ENCODE peak calls at places on chromosomes 5 and 9, in nine cellular contexts. Z is right atrium auricular region, D is mammary epithelial cell, I is left lung, Y is IMR-90, N is PC-3, X is hepatocyte, O is A549, U is heart left ventricle. F is an unnamed sample.
A peak's percentile ranks its signal among the peaks of the same experiment; 100 is the strongest.

GRCh38 chr9:95167998-95168397 is 149.5 kb downstream of the FANCC start:
- DNase-seq in Z (peak; percentile 70), I (no peak), U (peak; percentile 60), Y (peak; percentile 97), O (peak; percentile 28), N (peak; percentile 87), D (peak; percentile 81), X (peak; percentile 88), F (no peak)

GRCh38 chr9:78014776-78015175 is 16.8 kb downstream of the GNAQ start:
- DNase-seq in Z (no peak), U (no peak), O (no peak), Y (peak; percentile 54), N (no peak), I (no peak), X (no peak), D (no peak), F (no peak)

GRCh38 chr9:131885144-131885609 is 145.3 kb upstream of the RAPGEF1 start:
- DNase-seq in U (no peak), I (peak; percentile 76), D (no peak), Y (no peak), X (no peak), O (no peak), Z (no peak), N (no peak), F (no peak)

GRCh38 chr9:136965771-136966484 is 11.4 kb upstream of the PTGDS start:
- DNase-seq in O (no peak), Z (no peak), I (no peak), X (no peak), N (no peak), U (no peak), D (no peak), Y (no peak), F (peak; percentile 62)

GRCh38 chr5:45623855-45624254 is 72.3 kb downstream of the HCN1 start:
- DNase-seq in U (no peak), N (peak; percentile 49), X (no peak), Y (no peak), O (no peak), I (no peak), Z (no peak), D (no peak), F (no peak)

GRCh38 chr5:110087829-110088228 is 398.1 kb downstream of the MAN2A1 start:
- DNase-seq in U (no peak), Z (no peak), X (peak; percentile 18), I (no peak), D (no peak), N (no peak), O (no peak), Y (no peak), F (no peak)

GRCh38 chr5:1542755-1543154 is 19.0 kb upstream of the LPCAT1 start:
- DNase-seq in O (peak; percentile 74), D (peak; percentile 91), X (no peak), N (peak; percentile 98), Y (no peak), U (no peak), I (peak; percentile 79), Z (peak; percentile 81), F (no peak)

GRCh38 chr5:113495402-113495801 is 7.1 kb upstream of the MCC start:
- DNase-seq in I (no peak), Z (no peak), O (no peak), D (peak; percentile 29), U (no peak), N (peak; percentile 57), X (no peak), Y (peak; percentile 52), F (no peak)

GRCh38 chr5:2167671-2168070 is 284.9 kb upstream of the IRX4 start:
- DNase-seq in N (no peak), X (no peak), U (no peak), O (no peak), D (no peak), Z (no peak), Y (no peak), I (no peak), F (no peak)

DNA sequence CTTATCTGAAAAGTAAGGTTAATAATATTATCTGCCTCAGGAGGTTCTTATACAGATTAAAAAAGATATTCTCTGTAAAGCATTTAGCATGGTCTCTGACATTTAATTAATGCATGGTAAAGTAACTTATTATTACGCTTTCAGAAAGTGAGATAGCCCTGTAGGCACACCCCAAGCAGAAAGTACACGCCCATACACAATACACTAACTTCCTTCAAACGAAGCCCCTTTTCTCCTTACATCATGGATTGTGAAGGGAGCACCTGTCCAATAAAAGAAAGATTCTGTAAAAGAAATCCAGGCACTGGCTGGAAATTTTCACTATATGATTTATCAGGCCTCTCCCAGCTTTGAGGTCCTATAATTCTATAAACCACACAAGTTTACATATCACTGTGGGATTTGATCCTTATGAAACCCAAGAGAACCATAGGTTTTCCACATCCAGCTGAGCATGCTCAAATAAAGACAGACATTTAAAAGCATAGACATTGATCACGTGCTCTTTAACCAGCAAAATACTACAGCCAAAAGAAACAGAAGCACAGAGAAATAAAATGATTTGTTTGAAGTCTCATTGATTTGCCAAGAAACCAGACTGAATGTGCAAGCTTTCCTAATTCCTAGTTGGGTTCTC is 14.1 kb upstream of the NR3C1 start:
- DNase-seq in Y (no peak), U (no peak), X (no peak), D (no peak), O (no peak), Z (no peak), N (no peak), I (no peak), F (no peak)
- H3K27ac ChIP-seq in Y (no peak overlapping the region), U (no peak overlapping the region), X (peak overlapping the region; percentile 9), D (no peak overlapping the region), O (no peak overlapping the region), Z (no peak overlapping the region), N (peak overlapping the region; percentile 23), I (no peak overlapping the region), F (no peak overlapping the region)

GRCh38 chr5:29077451-29077850 is 2039.1 kb upstream of the CDH9 start:
- DNase-seq in O (no peak), I (no peak), N (peak; percentile 68), D (peak; percentile 1), Z (no peak), X (no peak), Y (no peak), U (no peak), F (no peak)

GRCh38 chr5:29085142-29085541 is 2046.8 kb upstream of the CDH9 start:
- DNase-seq in Z (no peak), U (no peak), X (peak; percentile 53), I (no peak), N (peak; percentile 18), O (no peak), Y (no peak), D (no peak), F (no peak)

DNA sequence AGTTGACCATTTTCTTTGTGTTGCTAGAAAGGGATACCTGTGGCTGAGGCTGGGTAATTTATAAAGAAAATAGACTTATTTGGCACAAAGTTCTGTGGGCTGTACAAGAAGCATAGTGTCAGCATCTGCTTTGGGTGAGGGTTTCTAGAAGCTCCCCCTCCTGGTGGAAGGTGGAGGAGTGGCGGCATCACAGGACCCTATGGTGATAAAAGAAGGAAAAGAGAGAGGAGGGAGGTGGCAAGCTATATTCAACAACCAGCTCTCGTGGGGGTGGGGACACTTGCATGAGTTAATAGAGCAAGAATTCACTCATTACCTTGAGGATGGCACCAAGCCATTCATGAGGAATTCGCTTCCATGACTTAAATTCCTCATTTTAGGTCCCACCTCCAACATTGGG is 2041.4 kb upstream of the CDH9 start:
- DNase-seq in D (no peak), I (no peak), Z (no peak), Y (no peak), U (no peak), N (peak; percentile 30), O (no peak), X (no peak), F (no peak)
- TF ChIP-seq CTCF in D (no peak), I (no peak), Z (no peak), Y (no peak), U (no peak), N (no peak), O (no peak), X (no peak), F (no peak)

DNA sequence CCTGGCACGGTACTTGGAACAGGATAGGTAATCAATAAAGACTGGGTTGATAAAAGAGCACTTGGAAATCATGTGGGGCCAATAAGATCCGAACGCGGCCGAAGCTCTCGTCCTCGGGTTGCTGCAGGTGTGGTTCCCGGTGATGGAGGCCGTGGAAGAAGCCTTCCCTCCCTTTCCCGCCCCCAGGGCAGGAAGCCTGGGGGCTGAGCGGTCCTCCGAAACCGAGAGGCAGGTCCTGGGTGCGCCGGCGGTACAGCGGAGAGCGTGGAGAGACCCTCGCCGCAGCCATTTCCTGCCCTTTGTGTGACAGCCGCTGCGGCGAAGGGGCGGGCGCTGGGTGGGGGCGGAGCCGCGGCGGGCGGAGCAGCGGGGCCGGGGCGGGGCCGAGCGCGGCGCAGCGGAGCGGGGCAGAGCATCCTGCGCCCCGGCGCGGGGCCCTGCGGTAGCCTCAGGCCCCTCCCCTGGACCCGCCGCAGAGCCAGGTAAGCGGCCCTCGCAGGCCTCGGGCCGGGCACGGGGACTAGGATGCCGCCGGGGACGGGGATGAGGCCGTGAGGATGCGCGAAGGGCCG is at the start of gene CYFIP2:
- DNase-seq in D (peak; percentile 31), Y (peak; percentile 4), O (peak; percentile 71), N (peak; percentile 80), U (peak; percentile 61), Z (no peak), I (peak; percentile 75), X (peak; percentile 87), F (peak; percentile 71)
- H3K4me3 ChIP-seq in D (peak within 1 kb of the TSS; percentile 69), Y (peak within 1 kb of the TSS; percentile 80), O (peak within 1 kb of the TSS; percentile 90), N (peak within 1 kb of the TSS; percentile 79), U (peak within 1 kb of the TSS; percentile 71), Z (peak within 1 kb of the TSS; percentile 78), I (peak within 1 kb of the TSS; percentile 58), X (peak within 1 kb of the TSS; percentile 94), F (peak within 1 kb of the TSS; percentile 67)

GRCh38 chr9:21802418-21803000 is at the start of gene MTAP:
- DNase-seq in Z (peak; percentile 90), X (peak; percentile 92), Y (peak; percentile 93), N (peak; percentile 85), O (peak; percentile 89), U (peak; percentile 93), D (peak; percentile 89), I (peak; percentile 94), F (peak; percentile 93)

GRCh38 chr9:21800931-21801682 is 1.3 kb upstream of the MTAP start:
- DNase-seq in Z (no peak), D (no peak), U (no peak), X (no peak), I (no peak), N (no peak), O (no peak), Y (no peak), F (no peak)

GRCh38 chr9:21795483-21795882 is 7.0 kb upstream of the MTAP start:
- DNase-seq in D (no peak), Z (no peak), I (no peak), Y (no peak), X (no peak), N (no peak), U (no peak), O (no peak), F (no peak)

GRCh38 chr9:21801683-21802417 is 586 bp upstream of the MTAP start:
- DNase-seq in O (peak; percentile 54), Z (peak; percentile 72), Y (peak; percentile 85), U (peak; percentile 67), X (peak; percentile 86), D (peak; percentile 88), N (peak; percentile 80), I (peak; percentile 77), F (peak; percentile 55)

DNA sequence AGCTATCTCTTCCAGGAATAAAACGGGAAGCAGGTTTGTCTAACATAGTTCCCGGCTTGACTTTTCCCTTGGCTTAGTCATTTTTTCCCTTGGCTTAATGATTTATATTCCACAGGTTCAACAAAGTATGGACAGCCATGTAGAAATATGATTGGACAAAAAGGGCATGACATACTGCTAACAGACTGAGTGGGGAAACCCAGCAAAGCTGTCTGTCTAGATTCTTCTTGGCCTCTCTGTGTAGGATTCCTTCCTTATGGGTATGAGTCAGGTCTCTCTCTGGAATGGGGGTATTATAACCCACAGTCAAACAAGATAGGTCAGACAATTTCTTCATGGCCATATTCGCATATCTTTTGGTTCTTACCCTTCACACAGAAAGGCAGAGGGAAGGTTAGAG is 5.7 kb upstream of the MTAP start:
- DNase-seq in D (peak; percentile 57), X (peak; percentile 35), N (peak; percentile 76), U (no peak), O (no peak), Y (peak; percentile 76), I (no peak), Z (no peak), F (no peak)
- H3K27ac ChIP-seq in D (no peak overlapping the region), X (peak overlapping the region; percentile 45), N (peak overlapping the region; percentile 53), U (no peak overlapping the region), O (no peak overlapping the region), Y (no peak overlapping the region), I (no peak overlapping the region), Z (no peak overlapping the region), F (no peak overlapping the region)